ENCODE peak calls at places on chromosomes 4 and X, in five cellular contexts. K is K562, L is heart left ventricle, S is body of pancreas, E is tibial nerve. D is an unnamed sample.
A peak's percentile ranks its signal among the peaks of the same experiment; 100 is the strongest.

GRCh38 chr4:11182031-11182430 is 246.7 kb downstream of the HS3ST1 start:
- DNase-seq in E (no peak), L (no peak), S (no peak), K (no peak), D (no peak)

GRCh38 chrX:118459494-118459893 is 36.1 kb upstream of the DOCK11 start:
- DNase-seq in K (peak; percentile 53), E (peak; percentile 9), L (no peak), S (no peak), D (no peak)

GRCh38 chr4:123505457-123506310 is 109.1 kb downstream of the SPRY1 start:
- DNase-seq in L (peak; percentile 57), E (peak; percentile 11), K (no peak), S (peak; percentile 57), D (no peak)

GRCh38 chr4:163590609-163591264 is 96.2 kb downstream of the TMA16 start:
- DNase-seq in S (no peak), L (no peak), E (no peak), K (no peak), D (no peak)

GRCh38 chrX:97616883-97617510 is 733.3 kb downstream of the RPA4 start:
- DNase-seq in K (no peak), L (no peak), E (no peak), S (no peak), D (no peak)

GRCh38 chr4:41430796-41431195 is 107.2 kb upstream of the LIMCH1 start:
- DNase-seq in E (no peak), K (no peak), S (no peak), L (no peak), D (no peak)

GRCh38 chrX:7244400-7244799 is 96.4 kb upstream of the PUDP start:
- DNase-seq in S (no peak), E (no peak), K (no peak), L (no peak), D (no peak)

GRCh38 chrX:95484781-95485180 is 1199.9 kb upstream of the DIAPH2 start:
- DNase-seq in L (no peak), K (no peak), E (no peak), S (no peak), D (no peak)

GRCh38 chr4:154406022-154406835 is 85.4 kb downstream of the DCHS2 start:
- DNase-seq in E (no peak), S (no peak), L (no peak), K (no peak), D (no peak)

GRCh38 chr4:122836941-122837340 is 10.3 kb downstream of the FGF2 start:
- DNase-seq in S (no peak), E (no peak), L (no peak), K (no peak), D (no peak)

GRCh38 chrX:13085533-13085932 is 41.1 kb upstream of the FAM9C start:
- DNase-seq in E (no peak), L (no peak), S (no peak), K (no peak), D (no peak)

GRCh38 chr4:14130551-14130950 is 503.0 kb upstream of the BOD1L1 start:
- DNase-seq in L (no peak), K (no peak), S (no peak), E (no peak), D (no peak)

GRCh38 chr4:176660561-176660960 is 132.2 kb downstream of the VEGFC start:
- DNase-seq in L (no peak), E (no peak), K (no peak), S (no peak), D (no peak)

GRCh38 chr4:95248713-95249401 is 299.9 kb downstream of the UNC5C start:
- DNase-seq in L (no peak), K (peak; percentile 18), S (no peak), E (no peak), D (no peak)

GRCh38 chr4:144591401-144591800 is 54.6 kb upstream of the HHIP start:
- DNase-seq in L (peak; percentile 27), S (no peak), K (no peak), E (no peak), D (no peak)

GRCh38 chr4:10084651-10085320 is 31.8 kb downstream of the WDR1 start:
- DNase-seq in E (no peak), L (no peak), K (no peak), S (no peak), D (no peak)

GRCh38 chr4:10087152-10087791 is 29.3 kb downstream of the WDR1 start:
- DNase-seq in E (no peak), S (no peak), L (no peak), K (no peak), D (no peak)

GRCh38 chr4:10086506-10087120 is 30.0 kb downstream of the WDR1 start:
- DNase-seq in K (no peak), S (no peak), L (no peak), E (no peak), D (no peak)

GRCh38 chr4:10085386-10085785 is 31.2 kb downstream of the WDR1 start:
- DNase-seq in L (no peak), E (no peak), S (no peak), K (no peak), D (no peak)

DNA sequence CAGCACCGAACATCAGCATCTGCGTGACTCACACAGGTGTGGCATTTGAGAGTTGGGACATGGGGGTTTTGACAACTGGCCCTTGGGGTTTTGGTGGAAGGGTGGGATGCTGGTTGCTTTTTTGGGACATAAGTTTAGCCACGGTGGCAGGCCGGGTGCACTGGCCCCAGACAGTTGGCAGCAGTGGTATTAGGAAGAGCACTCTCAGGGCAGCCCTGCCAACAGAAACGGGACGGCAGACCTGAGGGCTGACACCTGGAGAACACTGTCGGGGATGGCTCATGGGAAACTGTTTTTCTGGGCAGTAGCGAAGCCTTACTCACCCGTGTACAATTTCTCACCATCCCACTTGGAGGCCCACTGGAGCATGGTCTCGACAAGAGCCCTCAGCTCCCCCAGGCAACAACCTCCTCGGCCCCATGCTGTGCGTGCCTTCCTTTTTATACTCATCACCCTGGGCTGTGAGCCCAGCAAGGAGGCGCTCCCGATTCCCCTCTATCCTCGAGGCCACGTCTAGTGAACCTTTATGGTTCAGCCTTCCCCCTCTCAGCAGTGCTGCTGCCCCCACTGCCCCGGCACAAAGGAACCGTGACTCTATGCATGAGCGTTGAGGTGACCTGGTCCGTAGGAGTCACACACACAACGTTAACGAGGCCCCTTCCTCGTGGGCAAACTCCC is 30.6 kb downstream of the WDR1 start:
- DNase-seq in K (no peak), E (no peak), L (no peak), S (no peak), D (no peak)
- TF ChIP-seq POLR2A in K (no peak), E (no peak), L (no peak), S (no peak), D (no peak)

GRCh38 chrX:11346283-11346682 is 53.1 kb downstream of the AMELX start:
- DNase-seq in L (no peak), K (no peak), S (no peak), E (no peak), D (no peak)

GRCh38 chrX:11337292-11338009 is 44.2 kb downstream of the AMELX start:
- DNase-seq in S (no peak), K (no peak), L (no peak), E (no peak), D (no peak)

GRCh38 chrX:11336201-11336600 is 43.0 kb downstream of the AMELX start:
- DNase-seq in E (no peak), S (no peak), K (no peak), L (no peak), D (no peak)

DNA sequence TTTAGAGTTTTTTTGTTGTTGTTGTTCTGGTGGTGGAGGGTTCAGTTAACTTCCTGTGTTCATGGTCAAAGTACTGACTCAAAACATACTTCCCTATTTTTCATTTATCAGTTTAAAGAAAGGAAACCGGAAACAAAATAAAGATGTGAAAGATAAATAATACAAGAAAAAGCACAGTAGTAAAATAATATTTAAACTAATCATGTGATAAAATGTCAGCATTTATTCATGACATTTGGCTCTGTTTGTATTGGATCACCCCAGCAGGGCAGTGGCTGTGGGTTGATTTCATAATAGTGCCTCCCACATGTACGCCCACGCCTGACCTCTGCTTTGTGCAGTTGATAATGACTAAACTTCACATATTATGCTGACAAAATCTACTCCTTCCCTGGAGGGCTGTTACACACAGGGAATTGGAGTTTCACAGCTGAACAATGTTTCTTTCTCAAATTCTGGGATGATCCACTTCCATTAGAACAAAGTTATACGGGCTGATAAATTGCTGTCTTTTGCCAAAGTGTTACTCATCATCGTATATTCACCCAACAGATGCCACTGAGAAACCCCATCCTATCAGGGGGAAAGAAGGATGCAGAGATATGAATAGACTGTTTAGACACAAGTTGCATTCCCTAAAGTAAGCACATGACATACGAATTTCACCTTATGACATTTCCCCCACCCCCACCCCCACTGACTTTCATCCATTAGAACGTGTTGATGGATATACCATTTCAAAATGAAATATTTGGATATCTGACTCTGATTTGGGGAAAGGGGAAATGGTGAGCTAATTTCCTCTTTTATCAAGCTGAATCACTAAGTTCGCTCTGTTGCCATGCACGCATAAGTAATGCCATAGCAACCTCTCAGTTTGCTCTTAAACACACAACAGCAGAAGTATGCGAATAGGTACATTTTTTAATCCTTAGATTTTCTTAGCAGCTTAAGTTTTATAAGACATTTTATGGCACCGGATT is 48.4 kb downstream of the AMELX start:
- DNase-seq in E (peak; percentile 38), S (peak; percentile 24), K (peak; percentile 44), L (peak; percentile 68), D (no peak)
- H3K27ac ChIP-seq in E (no peak overlapping the region), S (no peak overlapping the region), K (peak overlapping the region; percentile 86), L (peak overlapping the region; percentile 73), D (no peak overlapping the region)

DNA sequence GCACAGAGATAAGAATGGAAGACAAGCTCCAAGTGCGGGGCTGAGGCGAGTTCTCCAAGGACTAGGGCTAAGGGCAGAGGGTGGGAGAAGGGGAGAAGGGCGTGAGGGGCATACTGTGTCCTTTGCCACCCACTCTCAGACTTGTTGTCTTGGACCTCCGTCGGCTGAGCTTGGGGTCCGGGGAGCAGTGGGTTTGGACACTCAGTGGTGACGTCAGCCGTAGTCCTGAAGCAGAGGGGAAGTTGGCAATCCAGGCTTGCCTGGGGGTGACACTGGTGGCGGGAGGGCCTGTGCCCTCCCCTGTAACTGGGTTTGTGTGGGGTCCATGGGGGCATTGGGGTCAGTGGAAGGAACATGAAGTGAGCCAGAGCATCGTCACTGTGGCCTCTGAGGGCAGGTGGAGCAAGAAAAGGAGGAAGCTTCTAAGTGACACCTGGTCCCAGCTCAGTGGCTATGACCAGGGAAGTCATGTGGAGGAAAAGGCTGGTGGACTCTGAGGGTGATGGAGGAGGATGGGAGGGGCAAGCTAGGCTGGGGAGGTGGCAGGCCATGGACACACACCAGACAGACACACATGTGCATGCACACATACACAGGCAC is 17.6 kb downstream of the CD99 start:
- DNase-seq in E (no peak), S (no peak), L (peak; percentile 45), K (no peak), D (no peak)
- H3K4me1 ChIP-seq in E (no peaks in the 10 kb centered on the region), S (peaks cover 56% of the 10 kb centered on the region), L (peaks cover 82% of the 10 kb centered on the region), K (no peaks in the 10 kb centered on the region), D (peaks cover 73% of the 10 kb centered on the region)

DNA sequence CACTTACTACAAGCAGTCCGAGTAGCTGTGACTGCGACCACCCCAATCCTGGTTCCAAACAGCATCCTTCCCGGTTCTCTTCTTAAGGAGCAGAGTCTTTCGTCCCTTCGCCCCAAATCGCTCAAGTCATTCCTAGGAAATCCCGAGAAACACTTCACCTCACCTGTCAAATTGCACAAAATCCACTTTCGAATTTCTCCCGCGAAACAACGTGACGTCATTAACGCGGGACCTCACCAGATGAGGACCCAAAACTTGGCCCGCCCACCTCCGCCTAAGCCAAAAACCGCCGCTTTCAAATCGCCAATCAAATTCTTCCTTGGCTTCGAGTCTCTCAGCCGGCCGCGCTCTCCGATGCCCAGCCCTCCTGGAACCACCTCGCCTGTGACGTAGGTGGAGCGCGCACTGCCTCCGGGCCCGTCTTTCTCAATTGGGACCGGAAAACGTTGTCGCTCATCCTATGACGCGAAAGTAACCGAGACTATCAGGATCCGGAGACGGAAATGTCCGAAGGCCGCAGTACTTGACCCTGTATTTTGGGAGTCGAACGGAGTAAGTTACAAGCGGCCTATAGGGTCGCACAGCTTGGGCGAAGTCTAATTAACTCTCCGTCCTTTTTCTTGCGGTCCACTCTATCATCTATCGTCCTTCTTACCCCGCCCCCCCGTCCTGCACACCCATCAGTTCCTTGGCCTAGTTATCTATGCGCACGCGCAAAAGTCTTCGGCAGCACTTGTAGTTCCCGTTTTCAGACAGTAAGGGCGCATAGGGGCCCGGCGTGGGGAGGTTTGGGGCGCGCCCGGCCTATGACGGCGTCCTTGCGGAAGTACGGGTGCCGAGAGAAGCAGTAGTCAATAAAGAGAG is at the start of the genes LARP7 and ZGRF1:
- DNase-seq in K (peak; percentile 89), S (peak; percentile 98), E (peak; percentile 99), L (peak; percentile 99), D (peak; percentile 100)
- TF ChIP-seq POLR2A in K (peak; percentile 82), S (peak; percentile 52), E (no peak), L (no peak), D (no peak)

D was measured in vagina.